ENCODE peak calls at places on chromosomes 7 and 10, in four cellular contexts. One of them, this sample, is unnamed.

GRCh38 chr10:74754397-74754796 is 72.0 kb upstream of the KAT6B start:
- DNase-seq in H54: no peak
- DNase-seq in transverse colon: no peak
- DNase-seq in upper lobe of left lung: no peak
- DNase-seq in this sample: no peak

GRCh38 chr10:114244126-114244525 is 5.1 kb downstream of the VWA2 start:
- DNase-seq in H54: no peak
- DNase-seq in transverse colon: no peak
- DNase-seq in upper lobe of left lung: no peak
- DNase-seq in this sample: no peak

GRCh38 chr10:70131560-70131937 is 1.1 kb downstream of the AIFM2 start:
- DNase-seq in H54: no peak
- DNase-seq in transverse colon: no peak
- DNase-seq in upper lobe of left lung: no peak
- DNase-seq in this sample: no peak

GRCh38 chr7:26863504-26864308 is 684 bp downstream of the SKAP2 start:
- DNase-seq in H54: no peak
- DNase-seq in transverse colon: no peak
- DNase-seq in upper lobe of left lung: no peak
- DNase-seq in this sample: no peak

GRCh38 chr10:21194510-21194993 is 297.4 kb upstream of the NEBL start:
- DNase-seq in H54: no peak
- DNase-seq in transverse colon: peak
- DNase-seq in upper lobe of left lung: no peak
- DNase-seq in this sample: peak

GRCh38 chr10:86287966-86288579 is 78.5 kb downstream of the GRID1 start:
- DNase-seq in H54: no peak
- DNase-seq in transverse colon: no peak
- DNase-seq in upper lobe of left lung: no peak
- DNase-seq in this sample: no peak

GRCh38 chr10:75159519-75159918 is 48.1 kb downstream of the SAMD8 start:
- DNase-seq in H54: no peak
- DNase-seq in transverse colon: no peak
- DNase-seq in upper lobe of left lung: no peak
- DNase-seq in this sample: no peak

GRCh38 chr7:97027427-97028234 is 3.0 kb upstream of the DLX5 start:
- DNase-seq in H54: peak
- DNase-seq in transverse colon: peak
- DNase-seq in upper lobe of left lung: peak
- DNase-seq in this sample: peak

GRCh38 chr10:14153570-14154055 is 177.1 kb downstream of the FRMD4A start:
- DNase-seq in H54: no peak
- DNase-seq in transverse colon: no peak
- DNase-seq in upper lobe of left lung: peak
- DNase-seq in this sample: no peak

GRCh38 chr7:20236790-20237189 is 19.6 kb upstream of the MACC1 start:
- DNase-seq in H54: no peak
- DNase-seq in transverse colon: no peak
- DNase-seq in upper lobe of left lung: no peak
- DNase-seq in this sample: no peak

GRCh38 chr7:44881066-44881600 is 4.2 kb downstream of the PURB start:
- DNase-seq in H54: no peak
- DNase-seq in transverse colon: no peak
- DNase-seq in upper lobe of left lung: no peak
- DNase-seq in this sample: no peak
- TF ChIP-seq POLR2A in H54: no peak
- TF ChIP-seq POLR2A in transverse colon: no peak
- TF ChIP-seq POLR2A in upper lobe of left lung: no peak
- TF ChIP-seq POLR2A in this sample: no peak

GRCh38 chr7:135147899-135148721 is at the start of gene TMEM140:
- DNase-seq in H54: no peak
- DNase-seq in transverse colon: peak
- DNase-seq in upper lobe of left lung: no peak
- DNase-seq in this sample: no peak
- TF ChIP-seq POLR2A in H54: no peak
- TF ChIP-seq POLR2A in transverse colon: peak
- TF ChIP-seq POLR2A in upper lobe of left lung: peak
- TF ChIP-seq POLR2A in this sample: peak

GRCh38 chr10:132331956-132332749 is at the start of gene LRRC27:
- DNase-seq in H54: peak
- DNase-seq in transverse colon: peak
- DNase-seq in upper lobe of left lung: peak
- DNase-seq in this sample: peak
- TF ChIP-seq POLR2A in H54: peak
- TF ChIP-seq POLR2A in transverse colon: peak
- TF ChIP-seq POLR2A in upper lobe of left lung: peak
- TF ChIP-seq POLR2A in this sample: no peak

GRCh38 chr10:92816106-92816505 is 32.2 kb upstream of the EXOC6 start:
- DNase-seq in H54: no peak
- DNase-seq in transverse colon: no peak
- DNase-seq in upper lobe of left lung: no peak
- DNase-seq in this sample: no peak
- TF ChIP-seq POLR2A in H54: no peak
- TF ChIP-seq POLR2A in transverse colon: no peak
- TF ChIP-seq POLR2A in upper lobe of left lung: no peak
- TF ChIP-seq POLR2A in this sample: no peak

GRCh38 chr7:31126976-31127375 is 74.9 kb downstream of the ADCYAP1R1 start:
- DNase-seq in H54: no peak
- DNase-seq in transverse colon: no peak
- DNase-seq in upper lobe of left lung: no peak
- DNase-seq in this sample: no peak
- TF ChIP-seq POLR2A in H54: no peak
- TF ChIP-seq POLR2A in transverse colon: no peak
- TF ChIP-seq POLR2A in upper lobe of left lung: no peak
- TF ChIP-seq POLR2A in this sample: no peak

DNA sequence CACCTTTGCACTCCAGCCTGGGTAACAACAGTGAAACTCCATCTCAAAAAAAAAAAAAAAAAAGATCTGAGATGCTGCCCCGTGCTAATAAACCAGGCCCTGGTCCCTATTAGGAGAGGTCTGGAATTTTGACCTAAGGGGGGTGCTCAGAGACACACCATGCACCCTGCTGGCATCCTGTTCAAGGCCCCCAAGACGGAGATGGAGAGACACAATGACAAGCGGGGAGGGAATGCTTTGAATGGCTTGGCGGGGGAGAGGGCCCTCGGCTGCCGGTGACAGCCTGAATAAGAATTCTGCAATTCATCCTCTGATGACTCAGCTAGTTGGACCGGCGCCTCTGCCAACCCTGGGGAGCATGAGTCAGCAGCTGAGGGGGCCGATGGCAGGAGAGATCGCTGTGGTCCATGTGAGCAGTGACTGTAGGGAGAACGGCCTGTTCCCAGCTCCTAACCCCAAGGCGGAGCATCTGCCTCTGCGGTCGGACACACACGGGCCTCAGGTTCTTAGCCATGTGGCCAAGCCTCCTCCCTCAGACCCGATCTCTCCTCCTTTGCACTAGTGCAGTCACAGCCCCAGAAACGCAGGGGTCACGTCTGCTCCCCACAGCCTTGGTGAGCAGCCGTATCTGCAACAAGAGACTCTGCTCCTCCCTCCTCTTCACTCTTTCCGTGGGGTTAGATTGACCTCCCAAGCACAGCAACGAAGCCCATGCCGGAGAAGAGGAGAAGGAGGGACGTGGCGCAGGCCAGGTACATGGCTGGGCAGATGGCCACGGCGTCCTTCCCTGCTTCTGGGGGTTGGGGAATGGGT is 14.9 kb downstream of the TRIM56 start:
- DNase-seq in H54: peak
- DNase-seq in transverse colon: peak
- DNase-seq in upper lobe of left lung: peak
- DNase-seq in this sample: peak
- TF ChIP-seq POLR2A in H54: peak
- TF ChIP-seq POLR2A in transverse colon: peak
- TF ChIP-seq POLR2A in upper lobe of left lung: no peak
- TF ChIP-seq POLR2A in this sample: no peak

DNA sequence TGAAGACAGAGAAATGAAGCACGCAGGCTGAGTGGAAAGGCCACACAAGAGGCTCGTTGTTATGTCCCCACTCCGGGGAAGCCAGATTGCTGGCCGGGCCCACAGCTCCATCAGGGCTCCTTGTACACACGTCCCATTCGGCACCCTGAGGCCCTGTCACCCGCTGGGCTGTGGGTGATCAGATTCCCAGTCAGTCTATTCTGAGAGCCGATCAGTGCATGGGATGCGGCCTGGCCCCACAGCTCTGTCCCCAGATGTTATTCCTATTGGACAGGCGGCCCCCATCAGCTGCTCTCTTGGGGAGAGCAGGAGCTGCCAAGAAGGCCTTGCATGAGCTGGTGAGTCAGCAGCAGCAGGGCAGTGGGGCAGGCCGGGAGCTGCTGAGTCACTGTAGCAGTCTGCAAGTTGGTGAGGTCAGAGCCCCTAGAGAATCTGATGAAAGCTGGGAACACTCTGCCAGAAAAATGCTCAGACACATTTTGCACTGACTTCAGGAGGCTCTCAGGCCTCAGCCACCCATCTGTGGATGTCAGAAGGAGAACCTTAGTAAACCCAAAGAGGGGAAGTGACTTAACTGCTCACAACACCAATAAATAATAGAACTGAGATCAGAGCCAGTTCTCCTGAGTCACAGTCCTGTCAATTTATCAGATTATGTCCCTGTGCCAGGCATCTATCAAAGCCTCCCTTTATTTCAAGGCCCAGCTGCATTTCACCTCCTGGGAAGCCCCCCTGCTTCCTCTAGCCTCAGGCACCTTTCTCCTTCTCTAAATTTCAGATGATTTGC is 9.4 kb upstream of the PSAP start:
- DNase-seq in H54: peak
- DNase-seq in transverse colon: peak
- DNase-seq in upper lobe of left lung: peak
- DNase-seq in this sample: peak
- TF ChIP-seq POLR2A in H54: peak
- TF ChIP-seq POLR2A in transverse colon: no peak
- TF ChIP-seq POLR2A in upper lobe of left lung: no peak
- TF ChIP-seq POLR2A in this sample: no peak

GRCh38 chr10:49298990-49299815 is at the start of gene C10orf71:
- DNase-seq in H54: no peak
- DNase-seq in transverse colon: no peak
- DNase-seq in upper lobe of left lung: no peak
- DNase-seq in this sample: no peak
- TF ChIP-seq POLR2A in H54: no peak
- TF ChIP-seq POLR2A in transverse colon: no peak
- TF ChIP-seq POLR2A in upper lobe of left lung: no peak
- TF ChIP-seq POLR2A in this sample: no peak

DNA sequence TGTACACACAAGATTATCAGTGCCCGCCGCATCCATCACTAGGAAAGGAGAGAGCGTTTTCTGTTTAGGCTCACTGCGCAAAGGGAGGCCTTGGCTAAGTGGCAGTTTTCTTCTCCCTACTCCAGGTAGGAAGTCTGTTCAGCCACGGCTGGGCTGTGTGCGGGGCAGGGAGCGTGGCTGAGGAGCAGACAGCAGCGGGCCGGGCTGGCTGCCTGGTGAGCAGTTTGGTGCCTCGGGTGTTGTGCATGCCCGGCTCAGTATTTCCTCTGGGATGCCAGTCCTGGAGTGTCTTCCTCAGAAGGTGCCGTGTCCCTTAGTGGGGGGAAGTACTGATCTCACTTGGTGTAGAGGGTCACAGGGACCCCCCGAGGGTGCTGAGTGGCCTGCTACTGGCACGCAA is 114.4 kb downstream of the NT5C2 start:
- DNase-seq in H54: no peak
- DNase-seq in transverse colon: no peak
- DNase-seq in upper lobe of left lung: peak
- DNase-seq in this sample: no peak
- TF ChIP-seq POLR2A in H54: no peak
- TF ChIP-seq POLR2A in transverse colon: no peak
- TF ChIP-seq POLR2A in upper lobe of left lung: no peak
- TF ChIP-seq POLR2A in this sample: no peak

This sample was measured in breast epithelium.